ENCODE peak calls at places on chromosome 10, in ten cellular contexts. One of them, this sample, is unnamed.

GRCh38 chr10:114520453-114520852 is 116.2 kb upstream of the AFAP1L2 start:
- DNase-seq in lung: no peak
- DNase-seq in psoas muscle: no peak
- DNase-seq in PC-9: peak; percentile 92
- DNase-seq in mesenchymal stem cell: peak; percentile 95
- DNase-seq in effector memory CD4-positive, alpha-beta T cell: no peak
- DNase-seq in heart left ventricle: no peak
- DNase-seq in NT2/D1: no peak
- DNase-seq in colonic mucosa: no peak
- DNase-seq in brain microvascular endothelial cell: peak; percentile 80
- DNase-seq in this sample: no peak

GRCh38 chr10:89921422-89921821 is 220.0 kb downstream of the KIF20B start:
- DNase-seq in mesenchymal stem cell: no peak
- DNase-seq in NT2/D1: no peak
- DNase-seq in lung: no peak
- DNase-seq in heart left ventricle: no peak
- DNase-seq in brain microvascular endothelial cell: peak; percentile 3
- DNase-seq in colonic mucosa: no peak
- DNase-seq in PC-9: peak; percentile 99
- DNase-seq in psoas muscle: no peak
- DNase-seq in effector memory CD4-positive, alpha-beta T cell: no peak
- DNase-seq in this sample: no peak

GRCh38 chr10:78757542-78757941 is 311.2 kb upstream of the ZMIZ1 start:
- DNase-seq in mesenchymal stem cell: peak; percentile 98
- DNase-seq in brain microvascular endothelial cell: peak; percentile 85
- DNase-seq in PC-9: peak; percentile 68
- DNase-seq in NT2/D1: no peak
- DNase-seq in lung: no peak
- DNase-seq in colonic mucosa: no peak
- DNase-seq in psoas muscle: no peak
- DNase-seq in effector memory CD4-positive, alpha-beta T cell: no peak
- DNase-seq in heart left ventricle: no peak
- DNase-seq in this sample: no peak

GRCh38 chr10:44801383-44802327 is 109.5 kb upstream of the TMEM72 start:
- DNase-seq in mesenchymal stem cell: peak; percentile 88
- DNase-seq in NT2/D1: no peak
- DNase-seq in PC-9: peak; percentile 56
- DNase-seq in brain microvascular endothelial cell: peak; percentile 99
- DNase-seq in lung: peak; percentile 93
- DNase-seq in colonic mucosa: peak; percentile 74
- DNase-seq in psoas muscle: peak; percentile 61
- DNase-seq in effector memory CD4-positive, alpha-beta T cell: no peak
- DNase-seq in heart left ventricle: peak; percentile 90
- DNase-seq in this sample: peak; percentile 68

GRCh38 chr10:32105782-32106382 is 49.7 kb upstream of the KIF5B start:
- DNase-seq in PC-9: no peak
- DNase-seq in lung: no peak
- DNase-seq in mesenchymal stem cell: no peak
- DNase-seq in psoas muscle: no peak
- DNase-seq in NT2/D1: no peak
- DNase-seq in effector memory CD4-positive, alpha-beta T cell: no peak
- DNase-seq in heart left ventricle: no peak
- DNase-seq in brain microvascular endothelial cell: no peak
- DNase-seq in colonic mucosa: peak; percentile 45
- DNase-seq in this sample: no peak

GRCh38 chr10:43978091-43978490 is 329.4 kb upstream of the ZNF32 start:
- DNase-seq in psoas muscle: no peak
- DNase-seq in colonic mucosa: no peak
- DNase-seq in brain microvascular endothelial cell: no peak
- DNase-seq in effector memory CD4-positive, alpha-beta T cell: no peak
- DNase-seq in PC-9: no peak
- DNase-seq in NT2/D1: no peak
- DNase-seq in mesenchymal stem cell: no peak
- DNase-seq in lung: no peak
- DNase-seq in heart left ventricle: no peak
- DNase-seq in this sample: no peak

GRCh38 chr10:88332526-88333265 is 250.4 kb downstream of the RNLS start:
- DNase-seq in lung: no peak
- DNase-seq in heart left ventricle: no peak
- DNase-seq in mesenchymal stem cell: no peak
- DNase-seq in NT2/D1: no peak
- DNase-seq in psoas muscle: no peak
- DNase-seq in brain microvascular endothelial cell: no peak
- DNase-seq in colonic mucosa: no peak
- DNase-seq in effector memory CD4-positive, alpha-beta T cell: no peak
- DNase-seq in PC-9: no peak
- DNase-seq in this sample: no peak

GRCh38 chr10:50325449-50326188 is 74.3 kb upstream of the ASAH2 start:
- DNase-seq in heart left ventricle: peak; percentile 43
- DNase-seq in NT2/D1: peak; percentile 35
- DNase-seq in brain microvascular endothelial cell: peak; percentile 94
- DNase-seq in mesenchymal stem cell: peak; percentile 92
- DNase-seq in PC-9: peak; percentile 88
- DNase-seq in lung: no peak
- DNase-seq in psoas muscle: peak; percentile 68
- DNase-seq in effector memory CD4-positive, alpha-beta T cell: no peak
- DNase-seq in colonic mucosa: no peak
- DNase-seq in this sample: peak; percentile 44

DNA sequence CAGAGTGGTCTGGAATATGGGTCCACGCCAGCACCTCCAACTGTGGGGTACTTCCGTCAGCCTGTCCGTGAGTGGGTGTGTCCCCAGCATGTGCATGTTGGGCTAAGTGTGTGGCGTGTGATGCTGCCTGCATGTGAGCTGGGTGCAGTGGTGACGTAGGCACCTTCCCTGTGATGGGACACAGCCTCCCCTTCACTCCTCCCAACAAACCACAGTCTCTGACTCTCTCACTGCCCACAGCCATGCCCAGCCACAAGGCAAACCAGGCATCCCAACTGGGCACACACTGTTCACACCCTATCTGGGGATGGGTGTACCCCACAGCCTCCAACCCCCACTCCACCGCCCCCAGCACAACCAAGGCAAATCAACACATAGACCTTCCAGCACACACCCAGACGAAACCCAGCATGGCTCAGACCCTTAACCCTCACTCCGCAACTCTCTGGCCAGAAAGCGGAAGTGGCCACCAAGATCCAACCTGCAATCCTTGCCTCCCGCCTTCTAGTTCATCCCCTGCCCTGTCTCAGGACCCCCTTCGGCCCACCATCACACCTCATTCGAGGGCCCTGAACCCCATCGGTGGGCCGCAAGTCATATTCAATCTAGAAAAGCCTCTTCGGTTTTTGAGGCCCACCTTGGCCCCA is 10.4 kb downstream of the PSD start:
- DNase-seq in lung: no peak
- DNase-seq in NT2/D1: no peak
- DNase-seq in psoas muscle: no peak
- DNase-seq in mesenchymal stem cell: no peak
- DNase-seq in brain microvascular endothelial cell: no peak
- DNase-seq in effector memory CD4-positive, alpha-beta T cell: no peak
- DNase-seq in colonic mucosa: no peak
- DNase-seq in PC-9: no peak
- DNase-seq in heart left ventricle: no peak
- DNase-seq in this sample: peak; percentile 79
- H3K36me3 ChIP-seq in lung: no peaks in the 10 kb centered on the region
- H3K36me3 ChIP-seq in NT2/D1: peaks cover 13% of the 10 kb centered on the region
- H3K36me3 ChIP-seq in psoas muscle: no peaks in the 10 kb centered on the region
- H3K36me3 ChIP-seq in mesenchymal stem cell: no peaks in the 10 kb centered on the region
- H3K36me3 ChIP-seq in brain microvascular endothelial cell: no peaks in the 10 kb centered on the region
- H3K36me3 ChIP-seq in effector memory CD4-positive, alpha-beta T cell: peaks cover 1% of the 10 kb centered on the region
- H3K36me3 ChIP-seq in colonic mucosa: no peaks in the 10 kb centered on the region
- H3K36me3 ChIP-seq in PC-9: no peaks in the 10 kb centered on the region
- H3K36me3 ChIP-seq in heart left ventricle: no peaks in the 10 kb centered on the region
- H3K36me3 ChIP-seq in this sample: no peaks in the 10 kb centered on the region

GRCh38 chr10:1019362-1019761 is 6.3 kb downstream of the IDI2 start:
- DNase-seq in heart left ventricle: no peak
- DNase-seq in effector memory CD4-positive, alpha-beta T cell: no peak
- DNase-seq in colonic mucosa: no peak
- DNase-seq in lung: no peak
- DNase-seq in psoas muscle: no peak
- DNase-seq in mesenchymal stem cell: no peak
- DNase-seq in PC-9: no peak
- DNase-seq in NT2/D1: no peak
- DNase-seq in brain microvascular endothelial cell: no peak
- DNase-seq in this sample: no peak

GRCh38 chr10:1020460-1020859 is 5.2 kb downstream of the IDI2 start:
- DNase-seq in heart left ventricle: no peak
- DNase-seq in mesenchymal stem cell: no peak
- DNase-seq in PC-9: no peak
- DNase-seq in effector memory CD4-positive, alpha-beta T cell: no peak
- DNase-seq in colonic mucosa: no peak
- DNase-seq in NT2/D1: no peak
- DNase-seq in psoas muscle: no peak
- DNase-seq in lung: no peak
- DNase-seq in brain microvascular endothelial cell: no peak
- DNase-seq in this sample: no peak

GRCh38 chr10:1010703-1011102 is 15.0 kb downstream of the IDI2 start:
- DNase-seq in colonic mucosa: no peak
- DNase-seq in NT2/D1: no peak
- DNase-seq in PC-9: no peak
- DNase-seq in effector memory CD4-positive, alpha-beta T cell: no peak
- DNase-seq in brain microvascular endothelial cell: no peak
- DNase-seq in heart left ventricle: no peak
- DNase-seq in mesenchymal stem cell: no peak
- DNase-seq in psoas muscle: no peak
- DNase-seq in lung: no peak
- DNase-seq in this sample: no peak

GRCh38 chr10:1011696-1012095 is 14.0 kb downstream of the IDI2 start:
- DNase-seq in NT2/D1: no peak
- DNase-seq in psoas muscle: no peak
- DNase-seq in lung: no peak
- DNase-seq in brain microvascular endothelial cell: no peak
- DNase-seq in effector memory CD4-positive, alpha-beta T cell: no peak
- DNase-seq in mesenchymal stem cell: no peak
- DNase-seq in colonic mucosa: no peak
- DNase-seq in heart left ventricle: no peak
- DNase-seq in PC-9: no peak
- DNase-seq in this sample: no peak

DNA sequence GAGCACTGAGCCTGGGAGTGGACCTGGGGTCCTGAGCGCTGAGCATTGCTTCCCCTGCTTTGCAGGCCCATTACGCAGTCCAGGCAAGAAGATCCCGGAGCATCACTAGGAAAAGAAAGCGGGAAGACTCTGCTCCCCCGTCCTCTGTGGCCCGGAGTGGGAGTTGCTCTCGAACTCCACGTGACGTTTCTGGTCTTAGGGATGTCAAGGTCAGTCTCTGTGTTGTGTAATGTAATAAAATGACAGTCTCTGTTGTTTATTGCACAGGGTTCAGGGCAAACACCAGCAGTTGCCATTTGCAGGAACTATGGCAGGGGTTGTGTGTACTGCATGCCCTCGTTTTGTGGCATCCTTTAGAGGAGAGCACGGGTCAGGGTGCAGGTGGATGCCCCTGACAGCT is 10.0 kb downstream of the IDI2 start:
- DNase-seq in NT2/D1: no peak
- DNase-seq in colonic mucosa: no peak
- DNase-seq in effector memory CD4-positive, alpha-beta T cell: no peak
- DNase-seq in PC-9: no peak
- DNase-seq in heart left ventricle: no peak
- DNase-seq in mesenchymal stem cell: no peak
- DNase-seq in lung: no peak
- DNase-seq in psoas muscle: no peak
- DNase-seq in brain microvascular endothelial cell: no peak
- DNase-seq in this sample: no peak
- H3K36me3 ChIP-seq in NT2/D1: peaks cover 79% of the 10 kb centered on the region
- H3K36me3 ChIP-seq in colonic mucosa: peaks cover 21% of the 10 kb centered on the region
- H3K36me3 ChIP-seq in effector memory CD4-positive, alpha-beta T cell: peaks cover 71% of the 10 kb centered on the region
- H3K36me3 ChIP-seq in PC-9: peaks cover 14% of the 10 kb centered on the region
- H3K36me3 ChIP-seq in heart left ventricle: peaks cover 86% of the 10 kb centered on the region
- H3K36me3 ChIP-seq in mesenchymal stem cell: peaks cover 85% of the 10 kb centered on the region
- H3K36me3 ChIP-seq in lung: peaks cover 53% of the 10 kb centered on the region
- H3K36me3 ChIP-seq in psoas muscle: peaks cover 19% of the 10 kb centered on the region
- H3K36me3 ChIP-seq in brain microvascular endothelial cell: peaks cover 78% of the 10 kb centered on the region
- H3K36me3 ChIP-seq in this sample: no peaks in the 10 kb centered on the region

GRCh38 chr10:100943508-100943907 is 25.8 kb upstream of the SEMA4G start:
- DNase-seq in mesenchymal stem cell: no peak
- DNase-seq in NT2/D1: no peak
- DNase-seq in PC-9: no peak
- DNase-seq in colonic mucosa: no peak
- DNase-seq in brain microvascular endothelial cell: no peak
- DNase-seq in effector memory CD4-positive, alpha-beta T cell: no peak
- DNase-seq in psoas muscle: no peak
- DNase-seq in lung: no peak
- DNase-seq in heart left ventricle: no peak
- DNase-seq in this sample: no peak

GRCh38 chr10:100945754-100946153 is 23.6 kb upstream of the SEMA4G start:
- DNase-seq in colonic mucosa: no peak
- DNase-seq in psoas muscle: no peak
- DNase-seq in heart left ventricle: no peak
- DNase-seq in mesenchymal stem cell: no peak
- DNase-seq in brain microvascular endothelial cell: no peak
- DNase-seq in NT2/D1: no peak
- DNase-seq in lung: no peak
- DNase-seq in PC-9: no peak
- DNase-seq in effector memory CD4-positive, alpha-beta T cell: no peak
- DNase-seq in this sample: no peak

DNA sequence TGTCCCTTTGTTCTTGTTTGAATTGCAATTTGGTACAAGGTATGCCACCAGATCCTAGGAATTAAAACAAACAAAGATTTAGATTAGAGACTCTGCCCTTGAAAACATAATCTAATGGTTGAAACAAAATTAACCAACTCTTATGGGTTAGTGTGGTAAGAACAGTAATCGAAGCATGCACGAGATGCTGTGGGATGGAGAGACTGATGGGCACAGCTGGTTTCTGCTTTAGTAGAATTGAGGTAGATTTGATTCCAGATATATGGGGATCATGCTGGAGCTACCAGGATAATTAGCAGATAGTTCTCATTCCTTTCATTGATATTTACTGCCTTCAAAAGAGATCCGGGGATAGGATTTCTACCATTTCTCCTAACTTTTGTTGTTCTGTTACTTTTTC is 20.4 kb upstream of the SEMA4G start:
- DNase-seq in lung: no peak
- DNase-seq in heart left ventricle: no peak
- DNase-seq in mesenchymal stem cell: no peak
- DNase-seq in PC-9: no peak
- DNase-seq in psoas muscle: no peak
- DNase-seq in effector memory CD4-positive, alpha-beta T cell: no peak
- DNase-seq in brain microvascular endothelial cell: no peak
- DNase-seq in colonic mucosa: no peak
- DNase-seq in NT2/D1: no peak
- DNase-seq in this sample: no peak
- H3K36me3 ChIP-seq in lung: peaks cover 18% of the 10 kb centered on the region
- H3K36me3 ChIP-seq in heart left ventricle: peaks cover 100% of the 10 kb centered on the region
- H3K36me3 ChIP-seq in mesenchymal stem cell: peaks cover 81% of the 10 kb centered on the region
- H3K36me3 ChIP-seq in PC-9: no peaks in the 10 kb centered on the region
- H3K36me3 ChIP-seq in psoas muscle: peaks cover 6% of the 10 kb centered on the region
- H3K36me3 ChIP-seq in effector memory CD4-positive, alpha-beta T cell: peaks cover 51% of the 10 kb centered on the region
- H3K36me3 ChIP-seq in brain microvascular endothelial cell: peaks cover 79% of the 10 kb centered on the region
- H3K36me3 ChIP-seq in colonic mucosa: peaks cover 11% of the 10 kb centered on the region
- H3K36me3 ChIP-seq in NT2/D1: peaks cover 59% of the 10 kb centered on the region
- H3K36me3 ChIP-seq in this sample: no peaks in the 10 kb centered on the region

GRCh38 chr10:124825702-124826101 is 24.1 kb downstream of the ABRAXAS2 start:
- DNase-seq in PC-9: no peak
- DNase-seq in NT2/D1: no peak
- DNase-seq in colonic mucosa: no peak
- DNase-seq in mesenchymal stem cell: no peak
- DNase-seq in lung: no peak
- DNase-seq in psoas muscle: no peak
- DNase-seq in effector memory CD4-positive, alpha-beta T cell: no peak
- DNase-seq in heart left ventricle: no peak
- DNase-seq in brain microvascular endothelial cell: no peak
- DNase-seq in this sample: no peak

GRCh38 chr10:124824507-124824906 is 22.9 kb downstream of the ABRAXAS2 start:
- DNase-seq in mesenchymal stem cell: no peak
- DNase-seq in heart left ventricle: no peak
- DNase-seq in colonic mucosa: no peak
- DNase-seq in effector memory CD4-positive, alpha-beta T cell: no peak
- DNase-seq in lung: no peak
- DNase-seq in psoas muscle: no peak
- DNase-seq in PC-9: no peak
- DNase-seq in NT2/D1: no peak
- DNase-seq in brain microvascular endothelial cell: no peak
- DNase-seq in this sample: no peak

GRCh38 chr10:124827474-124827873 is 25.9 kb downstream of the ABRAXAS2 start:
- DNase-seq in psoas muscle: no peak
- DNase-seq in PC-9: no peak
- DNase-seq in brain microvascular endothelial cell: peak; percentile 1
- DNase-seq in mesenchymal stem cell: peak; percentile 18
- DNase-seq in colonic mucosa: no peak
- DNase-seq in lung: no peak
- DNase-seq in heart left ventricle: no peak
- DNase-seq in effector memory CD4-positive, alpha-beta T cell: no peak
- DNase-seq in NT2/D1: no peak
- DNase-seq in this sample: no peak

GRCh38 chr10:124820121-124820520 is 18.5 kb downstream of the ABRAXAS2 start:
- DNase-seq in PC-9: no peak
- DNase-seq in lung: no peak
- DNase-seq in colonic mucosa: no peak
- DNase-seq in mesenchymal stem cell: no peak
- DNase-seq in psoas muscle: no peak
- DNase-seq in brain microvascular endothelial cell: no peak
- DNase-seq in effector memory CD4-positive, alpha-beta T cell: no peak
- DNase-seq in heart left ventricle: no peak
- DNase-seq in NT2/D1: no peak
- DNase-seq in this sample: no peak

GRCh38 chr10:124821520-124821919 is 19.9 kb downstream of the ABRAXAS2 start:
- DNase-seq in brain microvascular endothelial cell: no peak
- DNase-seq in effector memory CD4-positive, alpha-beta T cell: no peak
- DNase-seq in NT2/D1: no peak
- DNase-seq in mesenchymal stem cell: no peak
- DNase-seq in lung: no peak
- DNase-seq in PC-9: no peak
- DNase-seq in colonic mucosa: no peak
- DNase-seq in heart left ventricle: no peak
- DNase-seq in psoas muscle: no peak
- DNase-seq in this sample: no peak
- H3K36me3 ChIP-seq in brain microvascular endothelial cell: peaks cover 2% of the 10 kb centered on the region
- H3K36me3 ChIP-seq in effector memory CD4-positive, alpha-beta T cell: peaks cover 35% of the 10 kb centered on the region
- H3K36me3 ChIP-seq in NT2/D1: peaks cover 41% of the 10 kb centered on the region
- H3K36me3 ChIP-seq in mesenchymal stem cell: peaks cover 62% of the 10 kb centered on the region
- H3K36me3 ChIP-seq in lung: peaks cover 13% of the 10 kb centered on the region
- H3K36me3 ChIP-seq in PC-9: no peaks in the 10 kb centered on the region
- H3K36me3 ChIP-seq in colonic mucosa: no peaks in the 10 kb centered on the region
- H3K36me3 ChIP-seq in heart left ventricle: peaks cover 65% of the 10 kb centered on the region
- H3K36me3 ChIP-seq in psoas muscle: peaks cover 6% of the 10 kb centered on the region
- H3K36me3 ChIP-seq in this sample: no peaks in the 10 kb centered on the region

This sample was measured in uterus.